ENCODE peak calls at places on chromosomes 16 and 17, in ten cellular contexts. One of them, this sample, is unnamed.

GRCh38 chr17:59105852-59106462 is 723 bp downstream of the TRIM37 start:
- DNase-seq in CD8-positive, alpha-beta memory T cell: peak
- DNase-seq in astrocyte of the spinal cord: peak
- DNase-seq in neural crest cell: no peak
- DNase-seq in HT1080: peak
- DNase-seq in cardiac muscle cell: peak
- DNase-seq in C1 segment of cervical spinal cord: peak
- DNase-seq in retina: no peak
- DNase-seq in HTR-8/SVneo: peak
- DNase-seq in activated naive CD8-positive, alpha-beta T cell treated with anti-CD3 and anti-CD28 coated beads, Interleukin-2, amount 50 U/mL, for 16 hours: peak
- DNase-seq in this sample: peak

GRCh38 chr16:19837331-19837943 is 47.2 kb downstream of the GPRC5B start:
- DNase-seq in neural crest cell: no peak
- DNase-seq in retina: no peak
- DNase-seq in CD8-positive, alpha-beta memory T cell: no peak
- DNase-seq in C1 segment of cervical spinal cord: no peak
- DNase-seq in astrocyte of the spinal cord: no peak
- DNase-seq in activated naive CD8-positive, alpha-beta T cell treated with anti-CD3 and anti-CD28 coated beads, Interleukin-2, amount 50 U/mL, for 16 hours: no peak
- DNase-seq in cardiac muscle cell: no peak
- DNase-seq in HTR-8/SVneo: no peak
- DNase-seq in HT1080: no peak
- DNase-seq in this sample: no peak

GRCh38 chr17:58121925-58122324 is 26.3 kb upstream of the OR4D1 start:
- DNase-seq in astrocyte of the spinal cord: peak
- DNase-seq in retina: no peak
- DNase-seq in HT1080: peak
- DNase-seq in activated naive CD8-positive, alpha-beta T cell treated with anti-CD3 and anti-CD28 coated beads, Interleukin-2, amount 50 U/mL, for 16 hours: no peak
- DNase-seq in HTR-8/SVneo: peak
- DNase-seq in CD8-positive, alpha-beta memory T cell: peak
- DNase-seq in cardiac muscle cell: peak
- DNase-seq in C1 segment of cervical spinal cord: no peak
- DNase-seq in neural crest cell: no peak
- DNase-seq in this sample: peak

GRCh38 chr16:17273142-17273561 is 197.6 kb downstream of the XYLT1 start:
- DNase-seq in C1 segment of cervical spinal cord: no peak
- DNase-seq in retina: no peak
- DNase-seq in neural crest cell: no peak
- DNase-seq in astrocyte of the spinal cord: peak
- DNase-seq in cardiac muscle cell: peak
- DNase-seq in HT1080: peak
- DNase-seq in activated naive CD8-positive, alpha-beta T cell treated with anti-CD3 and anti-CD28 coated beads, Interleukin-2, amount 50 U/mL, for 16 hours: no peak
- DNase-seq in HTR-8/SVneo: no peak
- DNase-seq in CD8-positive, alpha-beta memory T cell: no peak
- DNase-seq in this sample: peak

GRCh38 chr16:15765880-15766279 is 90.9 kb downstream of the MYH11 start:
- DNase-seq in HT1080: no peak
- DNase-seq in HTR-8/SVneo: peak
- DNase-seq in retina: peak
- DNase-seq in activated naive CD8-positive, alpha-beta T cell treated with anti-CD3 and anti-CD28 coated beads, Interleukin-2, amount 50 U/mL, for 16 hours: no peak
- DNase-seq in neural crest cell: peak
- DNase-seq in C1 segment of cervical spinal cord: no peak
- DNase-seq in CD8-positive, alpha-beta memory T cell: peak
- DNase-seq in astrocyte of the spinal cord: no peak
- DNase-seq in cardiac muscle cell: peak
- DNase-seq in this sample: peak

GRCh38 chr17:70084476-70084875 is 9.5 kb downstream of the KCNJ16 start:
- DNase-seq in neural crest cell: no peak
- DNase-seq in CD8-positive, alpha-beta memory T cell: no peak
- DNase-seq in retina: no peak
- DNase-seq in HTR-8/SVneo: no peak
- DNase-seq in HT1080: peak
- DNase-seq in cardiac muscle cell: no peak
- DNase-seq in C1 segment of cervical spinal cord: no peak
- DNase-seq in activated naive CD8-positive, alpha-beta T cell treated with anti-CD3 and anti-CD28 coated beads, Interleukin-2, amount 50 U/mL, for 16 hours: no peak
- DNase-seq in astrocyte of the spinal cord: no peak
- DNase-seq in this sample: no peak

GRCh38 chr17:14125518-14126125 is 56.3 kb downstream of the COX10 start:
- DNase-seq in HTR-8/SVneo: no peak
- DNase-seq in retina: peak
- DNase-seq in activated naive CD8-positive, alpha-beta T cell treated with anti-CD3 and anti-CD28 coated beads, Interleukin-2, amount 50 U/mL, for 16 hours: no peak
- DNase-seq in CD8-positive, alpha-beta memory T cell: no peak
- DNase-seq in HT1080: no peak
- DNase-seq in astrocyte of the spinal cord: peak
- DNase-seq in C1 segment of cervical spinal cord: no peak
- DNase-seq in cardiac muscle cell: no peak
- DNase-seq in neural crest cell: no peak
- DNase-seq in this sample: no peak

GRCh38 chr17:48612456-48612853 is 1.6 kb upstream of the HOXB7 start:
- DNase-seq in C1 segment of cervical spinal cord: no peak
- DNase-seq in neural crest cell: no peak
- DNase-seq in HT1080: no peak
- DNase-seq in astrocyte of the spinal cord: peak
- DNase-seq in CD8-positive, alpha-beta memory T cell: no peak
- DNase-seq in cardiac muscle cell: no peak
- DNase-seq in retina: no peak
- DNase-seq in HTR-8/SVneo: no peak
- DNase-seq in activated naive CD8-positive, alpha-beta T cell treated with anti-CD3 and anti-CD28 coated beads, Interleukin-2, amount 50 U/mL, for 16 hours: no peak
- DNase-seq in this sample: no peak

GRCh38 chr16:58428621-58429557 is 36.6 kb downstream of the GINS3 start:
- DNase-seq in astrocyte of the spinal cord: no peak
- DNase-seq in activated naive CD8-positive, alpha-beta T cell treated with anti-CD3 and anti-CD28 coated beads, Interleukin-2, amount 50 U/mL, for 16 hours: no peak
- DNase-seq in CD8-positive, alpha-beta memory T cell: no peak
- DNase-seq in retina: peak
- DNase-seq in C1 segment of cervical spinal cord: no peak
- DNase-seq in cardiac muscle cell: no peak
- DNase-seq in neural crest cell: no peak
- DNase-seq in HTR-8/SVneo: no peak
- DNase-seq in HT1080: no peak
- DNase-seq in this sample: no peak

GRCh38 chr17:7839199-7839889 is 5.3 kb downstream of the KDM6B start:
- DNase-seq in HTR-8/SVneo: no peak
- DNase-seq in HT1080: no peak
- DNase-seq in C1 segment of cervical spinal cord: no peak
- DNase-seq in neural crest cell: no peak
- DNase-seq in CD8-positive, alpha-beta memory T cell: no peak
- DNase-seq in astrocyte of the spinal cord: no peak
- DNase-seq in activated naive CD8-positive, alpha-beta T cell treated with anti-CD3 and anti-CD28 coated beads, Interleukin-2, amount 50 U/mL, for 16 hours: no peak
- DNase-seq in retina: no peak
- DNase-seq in cardiac muscle cell: no peak
- DNase-seq in this sample: no peak

GRCh38 chr17:39009471-39010085 is 42.4 kb upstream of the FBXO47 start:
- DNase-seq in activated naive CD8-positive, alpha-beta T cell treated with anti-CD3 and anti-CD28 coated beads, Interleukin-2, amount 50 U/mL, for 16 hours: no peak
- DNase-seq in CD8-positive, alpha-beta memory T cell: no peak
- DNase-seq in astrocyte of the spinal cord: no peak
- DNase-seq in HTR-8/SVneo: no peak
- DNase-seq in neural crest cell: no peak
- DNase-seq in retina: no peak
- DNase-seq in HT1080: no peak
- DNase-seq in C1 segment of cervical spinal cord: no peak
- DNase-seq in cardiac muscle cell: no peak
- DNase-seq in this sample: no peak

GRCh38 chr17:77728022-77728671 is 230.4 kb upstream of the TNRC6C start:
- DNase-seq in neural crest cell: no peak
- DNase-seq in HTR-8/SVneo: no peak
- DNase-seq in astrocyte of the spinal cord: no peak
- DNase-seq in C1 segment of cervical spinal cord: no peak
- DNase-seq in retina: no peak
- DNase-seq in cardiac muscle cell: peak
- DNase-seq in activated naive CD8-positive, alpha-beta T cell treated with anti-CD3 and anti-CD28 coated beads, Interleukin-2, amount 50 U/mL, for 16 hours: no peak
- DNase-seq in HT1080: no peak
- DNase-seq in CD8-positive, alpha-beta memory T cell: no peak
- DNase-seq in this sample: no peak

GRCh38 chr17:60352071-60352470 is 39.9 kb downstream of the USP32 start:
- DNase-seq in neural crest cell: no peak
- DNase-seq in cardiac muscle cell: no peak
- DNase-seq in astrocyte of the spinal cord: no peak
- DNase-seq in HTR-8/SVneo: no peak
- DNase-seq in HT1080: no peak
- DNase-seq in C1 segment of cervical spinal cord: no peak
- DNase-seq in CD8-positive, alpha-beta memory T cell: no peak
- DNase-seq in retina: no peak
- DNase-seq in activated naive CD8-positive, alpha-beta T cell treated with anti-CD3 and anti-CD28 coated beads, Interleukin-2, amount 50 U/mL, for 16 hours: no peak
- DNase-seq in this sample: no peak

GRCh38 chr17:51703364-51704341 is 443.3 kb downstream of the UTP18 start:
- DNase-seq in C1 segment of cervical spinal cord: no peak
- DNase-seq in HTR-8/SVneo: no peak
- DNase-seq in retina: no peak
- DNase-seq in astrocyte of the spinal cord: peak
- DNase-seq in HT1080: peak
- DNase-seq in activated naive CD8-positive, alpha-beta T cell treated with anti-CD3 and anti-CD28 coated beads, Interleukin-2, amount 50 U/mL, for 16 hours: no peak
- DNase-seq in cardiac muscle cell: peak
- DNase-seq in neural crest cell: no peak
- DNase-seq in CD8-positive, alpha-beta memory T cell: no peak
- DNase-seq in this sample: peak

GRCh38 chr17:4710693-4711634 is 532 bp downstream of the ARRB2 start:
- DNase-seq in HT1080: no peak
- DNase-seq in astrocyte of the spinal cord: no peak
- DNase-seq in CD8-positive, alpha-beta memory T cell: peak
- DNase-seq in HTR-8/SVneo: no peak
- DNase-seq in cardiac muscle cell: no peak
- DNase-seq in activated naive CD8-positive, alpha-beta T cell treated with anti-CD3 and anti-CD28 coated beads, Interleukin-2, amount 50 U/mL, for 16 hours: no peak
- DNase-seq in neural crest cell: no peak
- DNase-seq in retina: peak
- DNase-seq in C1 segment of cervical spinal cord: peak
- DNase-seq in this sample: no peak

GRCh38 chr16:3904875-3905274 is 24.4 kb upstream of the CREBBP start:
- DNase-seq in C1 segment of cervical spinal cord: no peak
- DNase-seq in retina: no peak
- DNase-seq in activated naive CD8-positive, alpha-beta T cell treated with anti-CD3 and anti-CD28 coated beads, Interleukin-2, amount 50 U/mL, for 16 hours: no peak
- DNase-seq in CD8-positive, alpha-beta memory T cell: no peak
- DNase-seq in neural crest cell: no peak
- DNase-seq in astrocyte of the spinal cord: no peak
- DNase-seq in HTR-8/SVneo: no peak
- DNase-seq in cardiac muscle cell: no peak
- DNase-seq in HT1080: no peak
- DNase-seq in this sample: no peak

GRCh38 chr17:28384281-28385036 is 13.0 kb downstream of the SARM1 start:
- DNase-seq in HTR-8/SVneo: no peak
- DNase-seq in HT1080: no peak
- DNase-seq in neural crest cell: no peak
- DNase-seq in astrocyte of the spinal cord: no peak
- DNase-seq in C1 segment of cervical spinal cord: no peak
- DNase-seq in activated naive CD8-positive, alpha-beta T cell treated with anti-CD3 and anti-CD28 coated beads, Interleukin-2, amount 50 U/mL, for 16 hours: peak
- DNase-seq in cardiac muscle cell: no peak
- DNase-seq in CD8-positive, alpha-beta memory T cell: peak
- DNase-seq in retina: peak
- DNase-seq in this sample: no peak

GRCh38 chr17:38724337-38724988 is 5.7 kb upstream of the CISD3 start:
- DNase-seq in astrocyte of the spinal cord: peak
- DNase-seq in HTR-8/SVneo: no peak
- DNase-seq in HT1080: no peak
- DNase-seq in activated naive CD8-positive, alpha-beta T cell treated with anti-CD3 and anti-CD28 coated beads, Interleukin-2, amount 50 U/mL, for 16 hours: no peak
- DNase-seq in neural crest cell: no peak
- DNase-seq in cardiac muscle cell: no peak
- DNase-seq in retina: no peak
- DNase-seq in CD8-positive, alpha-beta memory T cell: no peak
- DNase-seq in C1 segment of cervical spinal cord: peak
- DNase-seq in this sample: no peak

GRCh38 chr16:12907670-12908233 is 6.4 kb downstream of the SHISA9 start:
- DNase-seq in astrocyte of the spinal cord: no peak
- DNase-seq in cardiac muscle cell: no peak
- DNase-seq in HTR-8/SVneo: no peak
- DNase-seq in retina: no peak
- DNase-seq in neural crest cell: no peak
- DNase-seq in C1 segment of cervical spinal cord: no peak
- DNase-seq in HT1080: peak
- DNase-seq in activated naive CD8-positive, alpha-beta T cell treated with anti-CD3 and anti-CD28 coated beads, Interleukin-2, amount 50 U/mL, for 16 hours: no peak
- DNase-seq in CD8-positive, alpha-beta memory T cell: no peak
- DNase-seq in this sample: peak

GRCh38 chr16:66435896-66436295 is 8.8 kb downstream of the BEAN1 start:
- DNase-seq in neural crest cell: no peak
- DNase-seq in HT1080: no peak
- DNase-seq in retina: no peak
- DNase-seq in cardiac muscle cell: no peak
- DNase-seq in astrocyte of the spinal cord: no peak
- DNase-seq in HTR-8/SVneo: no peak
- DNase-seq in activated naive CD8-positive, alpha-beta T cell treated with anti-CD3 and anti-CD28 coated beads, Interleukin-2, amount 50 U/mL, for 16 hours: no peak
- DNase-seq in CD8-positive, alpha-beta memory T cell: no peak
- DNase-seq in C1 segment of cervical spinal cord: no peak
- DNase-seq in this sample: no peak

GRCh38 chr17:66964930-66965800 is 658 bp downstream of the CACNG4 start:
- DNase-seq in C1 segment of cervical spinal cord: no peak
- DNase-seq in astrocyte of the spinal cord: no peak
- DNase-seq in activated naive CD8-positive, alpha-beta T cell treated with anti-CD3 and anti-CD28 coated beads, Interleukin-2, amount 50 U/mL, for 16 hours: no peak
- DNase-seq in cardiac muscle cell: peak
- DNase-seq in retina: peak
- DNase-seq in HT1080: no peak
- DNase-seq in HTR-8/SVneo: peak
- DNase-seq in CD8-positive, alpha-beta memory T cell: no peak
- DNase-seq in neural crest cell: peak
- DNase-seq in this sample: no peak

GRCh38 chr17:38730526-38731379 is 612 bp downstream of the CISD3 start:
- DNase-seq in activated naive CD8-positive, alpha-beta T cell treated with anti-CD3 and anti-CD28 coated beads, Interleukin-2, amount 50 U/mL, for 16 hours: no peak
- DNase-seq in C1 segment of cervical spinal cord: no peak
- DNase-seq in astrocyte of the spinal cord: peak
- DNase-seq in CD8-positive, alpha-beta memory T cell: no peak
- DNase-seq in HTR-8/SVneo: peak
- DNase-seq in retina: peak
- DNase-seq in cardiac muscle cell: peak
- DNase-seq in neural crest cell: no peak
- DNase-seq in HT1080: peak
- DNase-seq in this sample: no peak

GRCh38 chr16:24723663-24724062 is 5.8 kb upstream of the TNRC6A start:
- DNase-seq in cardiac muscle cell: no peak
- DNase-seq in HT1080: peak
- DNase-seq in astrocyte of the spinal cord: no peak
- DNase-seq in HTR-8/SVneo: no peak
- DNase-seq in neural crest cell: no peak
- DNase-seq in C1 segment of cervical spinal cord: no peak
- DNase-seq in activated naive CD8-positive, alpha-beta T cell treated with anti-CD3 and anti-CD28 coated beads, Interleukin-2, amount 50 U/mL, for 16 hours: no peak
- DNase-seq in CD8-positive, alpha-beta memory T cell: no peak
- DNase-seq in retina: no peak
- DNase-seq in this sample: no peak

GRCh38 chr16:1283296-1283695 is 26.1 kb upstream of the UBE2I start:
- DNase-seq in CD8-positive, alpha-beta memory T cell: no peak
- DNase-seq in cardiac muscle cell: no peak
- DNase-seq in astrocyte of the spinal cord: no peak
- DNase-seq in activated naive CD8-positive, alpha-beta T cell treated with anti-CD3 and anti-CD28 coated beads, Interleukin-2, amount 50 U/mL, for 16 hours: no peak
- DNase-seq in retina: no peak
- DNase-seq in HT1080: no peak
- DNase-seq in C1 segment of cervical spinal cord: no peak
- DNase-seq in HTR-8/SVneo: no peak
- DNase-seq in neural crest cell: no peak
- DNase-seq in this sample: no peak

GRCh38 chr16:67544329-67544841 is 15.8 kb downstream of the RIPOR1 start:
- DNase-seq in cardiac muscle cell: no peak
- DNase-seq in activated naive CD8-positive, alpha-beta T cell treated with anti-CD3 and anti-CD28 coated beads, Interleukin-2, amount 50 U/mL, for 16 hours: no peak
- DNase-seq in C1 segment of cervical spinal cord: no peak
- DNase-seq in HT1080: no peak
- DNase-seq in HTR-8/SVneo: no peak
- DNase-seq in CD8-positive, alpha-beta memory T cell: no peak
- DNase-seq in astrocyte of the spinal cord: no peak
- DNase-seq in retina: no peak
- DNase-seq in neural crest cell: no peak
- DNase-seq in this sample: no peak

GRCh38 chr17:17749921-17750320 is 68.7 kb downstream of the RAI1 start:
- DNase-seq in cardiac muscle cell: peak
- DNase-seq in C1 segment of cervical spinal cord: peak
- DNase-seq in astrocyte of the spinal cord: peak
- DNase-seq in neural crest cell: peak
- DNase-seq in HT1080: peak
- DNase-seq in retina: peak
- DNase-seq in CD8-positive, alpha-beta memory T cell: peak
- DNase-seq in HTR-8/SVneo: peak
- DNase-seq in activated naive CD8-positive, alpha-beta T cell treated with anti-CD3 and anti-CD28 coated beads, Interleukin-2, amount 50 U/mL, for 16 hours: no peak
- DNase-seq in this sample: peak

GRCh38 chr17:42526031-42526444 is 10.0 kb upstream of the NAGLU start:
- DNase-seq in HT1080: peak
- DNase-seq in astrocyte of the spinal cord: peak
- DNase-seq in CD8-positive, alpha-beta memory T cell: no peak
- DNase-seq in HTR-8/SVneo: no peak
- DNase-seq in activated naive CD8-positive, alpha-beta T cell treated with anti-CD3 and anti-CD28 coated beads, Interleukin-2, amount 50 U/mL, for 16 hours: no peak
- DNase-seq in retina: no peak
- DNase-seq in neural crest cell: no peak
- DNase-seq in cardiac muscle cell: peak
- DNase-seq in C1 segment of cervical spinal cord: no peak
- DNase-seq in this sample: no peak

GRCh38 chr17:75191584-75191983 is 8.8 kb upstream of the SUMO2 start:
- DNase-seq in C1 segment of cervical spinal cord: no peak
- DNase-seq in HTR-8/SVneo: no peak
- DNase-seq in activated naive CD8-positive, alpha-beta T cell treated with anti-CD3 and anti-CD28 coated beads, Interleukin-2, amount 50 U/mL, for 16 hours: no peak
- DNase-seq in astrocyte of the spinal cord: no peak
- DNase-seq in neural crest cell: no peak
- DNase-seq in cardiac muscle cell: peak
- DNase-seq in HT1080: peak
- DNase-seq in CD8-positive, alpha-beta memory T cell: no peak
- DNase-seq in retina: no peak
- DNase-seq in this sample: no peak